ENCODE peak calls at places on chromosomes 7 and 10, in four cellular contexts. J is activated CD4-positive, CD25-positive, alpha-beta regulatory T cell treated with anti-CD3 and anti-CD28 coated beads, Interleukin-2, amount 50 U/mL, for 16 hours; X is ovary; S is AG08395. W is an unnamed sample.

GRCh38 chr10:47029181-47029971 is 118.1 kb downstream of the PTPN20 start:
- DNase-seq in S (no peak), X (peak), J (no peak), W (no peak)

GRCh38 chr7:34453150-34453549 is 204.9 kb upstream of the NPSR1 start:
- DNase-seq in S (peak), J (no peak), X (no peak), W (no peak)

GRCh38 chr7:99267530-99268360 is 4.9 kb upstream of the MYH16 start:
- DNase-seq in X (no peak), S (peak), J (no peak), W (no peak)

GRCh38 chr7:26157520-26158105 is 5.6 kb downstream of the NFE2L3 start:
- DNase-seq in S (no peak), J (no peak), X (no peak), W (no peak)

GRCh38 chr10:72275351-72276012 is 1.8 kb downstream of the DDIT4 start:
- DNase-seq in J (no peak), S (no peak), X (peak), W (no peak)

GRCh38 chr7:127677433-127678230 is 25.6 kb downstream of the SND1 start:
- DNase-seq in X (no peak), S (no peak), J (no peak), W (peak)

GRCh38 chr7:136528329-136528728 is 340.1 kb upstream of the CHRM2 start:
- DNase-seq in X (no peak), J (no peak), S (peak), W (no peak)

GRCh38 chr7:120523985-120524384 is 251.0 kb downstream of the KCND2 start:
- DNase-seq in S (no peak), J (no peak), X (no peak), W (no peak)

GRCh38 chr10:33698028-33698427 is 363.6 kb upstream of the NRP1 start:
- DNase-seq in J (no peak), S (no peak), X (no peak), W (no peak)

GRCh38 chr10:72145657-72146450 is 57.5 kb upstream of the SPOCK2 start:
- DNase-seq in J (no peak), S (no peak), X (no peak), W (no peak)

GRCh38 chr7:828793-829561 is 3.3 kb upstream of the SUN1 start:
- DNase-seq in S (no peak), X (no peak), J (no peak), W (no peak)

GRCh38 chr7:75842836-75843446 is 29.3 kb upstream of the CCL24 start:
- DNase-seq in S (peak), J (no peak), X (peak), W (no peak)

GRCh38 chr7:51067757-51068156 is 248.9 kb downstream of the COBL start:
- DNase-seq in J (no peak), X (no peak), S (peak), W (no peak)

GRCh38 chr10:98357208-98357836 is 57.7 kb downstream of the PYROXD2 start:
- DNase-seq in X (no peak), S (no peak), J (no peak), W (no peak)

GRCh38 chr10:63713191-63714144 is 192.3 kb downstream of the REEP3 start:
- DNase-seq in S (no peak), X (peak), J (no peak), W (peak)

GRCh38 chr7:35548291-35548690 is 146.6 kb downstream of the HERPUD2 start:
- DNase-seq in S (no peak), X (no peak), J (no peak), W (no peak)

GRCh38 chr10:28833313-28833712 is 156.0 kb downstream of the BAMBI start:
- DNase-seq in J (no peak), X (no peak), S (no peak), W (no peak)

GRCh38 chr7:29287366-29287765 is 92.8 kb downstream of the CHN2 start:
- DNase-seq in X (no peak), J (no peak), S (peak), W (no peak)

GRCh38 chr7:158849553-158850389 is 6.6 kb upstream of the DYNC2I1 start:
- DNase-seq in J (no peak), S (no peak), X (no peak), W (no peak)

GRCh38 chr7:157309990-157310668 is 26.7 kb upstream of the DNAJB6 start:
- DNase-seq in X (no peak), J (no peak), S (peak), W (no peak)

GRCh38 chr10:101367569-101368453 is 13.8 kb downstream of the BTRC start:
- DNase-seq in S (peak), X (no peak), J (no peak), W (no peak)

GRCh38 chr7:1558181-1558811 is 2.3 kb upstream of the TMEM184A start:
- DNase-seq in J (no peak), X (no peak), S (no peak), W (no peak)

GRCh38 chr10:5736591-5736990 is 52.0 kb downstream of the TASOR2 start:
- DNase-seq in S (no peak), J (no peak), X (no peak), W (no peak)

GRCh38 chr10:109166935-109167334 is 756.4 kb downstream of the XPNPEP1 start:
- DNase-seq in X (no peak), J (no peak), S (peak), W (no peak)

GRCh38 chr10:62083868-62084267 is 182.4 kb downstream of the ARID5B start:
- DNase-seq in J (no peak), X (peak), S (no peak), W (no peak)

GRCh38 chr7:125516194-125516593 is 586.6 kb upstream of the POT1 start:
- DNase-seq in J (no peak), S (no peak), X (no peak), W (no peak)

GRCh38 chr10:119597405-119598186 is 832 bp upstream of the TIAL1 start:
- DNase-seq in J (no peak), S (no peak), X (no peak), W (no peak)

GRCh38 chr10:3902809-3903410 is 117.9 kb upstream of the KLF6 start:
- DNase-seq in J (no peak), X (no peak), S (peak), W (no peak)

GRCh38 chr7:22802426-22802825 is 20.2 kb downstream of the TOMM7 start:
- DNase-seq in S (no peak), J (no peak), X (no peak), W (no peak)

W was measured in cerebellar nuclear complex.